ENCODE peak calls at places on chromosomes 1 and 21, in seven cellular contexts. Q, M, A, Z, N, O and Y are unnamed samples.

GRCh38 chr1:29832471-29832870 is 596.1 kb downstream of the PTPRU start:
- DNase-seq in Q (no peak), M (no peak), A (no peak), Z (no peak), N (no peak), O (no peak), Y (no peak)

GRCh38 chr1:101474039-101474665 is 237.3 kb downstream of the S1PR1 start:
- DNase-seq in Q (peak), M (peak), A (peak), Z (peak), N (no peak), O (no peak), Y (no peak)

GRCh38 chr1:23083714-23084480 is 64.6 kb downstream of the KDM1A start:
- DNase-seq in Q (no peak), M (no peak), A (no peak), Z (peak), N (no peak), O (no peak), Y (no peak)

GRCh38 chr1:109392788-109393580 is 4.7 kb downstream of the SORT1 start:
- DNase-seq in Q (no peak), M (peak), A (peak), Z (no peak), N (no peak), O (no peak), Y (no peak)

GRCh38 chr1:66527688-66528087 is 6.3 kb upstream of the SGIP1 start:
- DNase-seq in Q (no peak), M (no peak), A (no peak), Z (no peak), N (no peak), O (no peak), Y (no peak)

GRCh38 chr1:169348356-169349036 is 19.1 kb downstream of the NME7 start:
- DNase-seq in Q (peak), M (no peak), A (peak), Z (peak), N (no peak), O (peak), Y (no peak)

GRCh38 chr1:109784551-109785252 is 21.0 kb upstream of the EPS8L3 start:
- DNase-seq in Q (no peak), M (no peak), A (no peak), Z (no peak), N (no peak), O (no peak), Y (no peak)

GRCh38 chr1:25447547-25447946 is 16.9 kb downstream of the MACO1 start:
- DNase-seq in Q (no peak), M (no peak), A (no peak), Z (no peak), N (no peak), O (no peak), Y (peak)

GRCh38 chr1:149888999-149889289 is 10.4 kb upstream of the BOLA1 start:
- DNase-seq in Q (peak), M (no peak), A (no peak), Z (no peak), N (no peak), O (no peak), Y (no peak)

GRCh38 chr1:233334092-233334491 is 6.6 kb downstream of the MAP3K21 start:
- DNase-seq in Q (no peak), M (no peak), A (no peak), Z (no peak), N (no peak), O (no peak), Y (no peak)

GRCh38 chr1:53398585-53399365 is 60.4 kb upstream of the DMRTB1 start:
- DNase-seq in Q (no peak), M (peak), A (no peak), Z (peak), N (no peak), O (no peak), Y (no peak)

GRCh38 chr21:26093094-26093493 is 77.5 kb downstream of the APP start:
- DNase-seq in Q (no peak), M (no peak), A (no peak), Z (no peak), N (no peak), O (no peak), Y (no peak)

GRCh38 chr1:81126989-81127571 is 673.7 kb upstream of the ADGRL2 start:
- DNase-seq in Q (no peak), M (no peak), A (no peak), Z (peak), N (no peak), O (no peak), Y (no peak)

GRCh38 chr1:85580046-85580411 is 532 bp upstream of the CCN1 start:
- DNase-seq in Q (no peak), M (no peak), A (no peak), Z (no peak), N (no peak), O (no peak), Y (no peak)

GRCh38 chr1:224058303-224058702 is 55.6 kb upstream of the FBXO28 start:
- DNase-seq in Q (no peak), M (no peak), A (no peak), Z (no peak), N (no peak), O (no peak), Y (no peak)

GRCh38 chr1:30087465-30087864 is 635.9 kb downstream of the MATN1 start:
- DNase-seq in Q (peak), M (no peak), A (peak), Z (peak), N (no peak), O (no peak), Y (no peak)

GRCh38 chr1:196400478-196401453 is 207.5 kb downstream of the KCNT2 start:
- DNase-seq in Q (no peak), M (peak), A (peak), Z (no peak), N (no peak), O (no peak), Y (no peak)